ENCODE peak calls at places on chromosomes 11 and 22, in five cellular contexts. One of them, this sample, is unnamed.

GRCh38 chr22:46908641-46909107 is 146.2 kb downstream of the TBC1D22A start:
- DNase-seq in H1: no peak
- DNase-seq in HepG2: no peak
- DNase-seq in NT2/D1: peak; percentile 18
- DNase-seq in GM12878: no peak
- DNase-seq in this sample: no peak

GRCh38 chr11:75338516-75339218 is 12.8 kb downstream of the ARRB1 start:
- DNase-seq in H1: no peak
- DNase-seq in HepG2: no peak
- DNase-seq in NT2/D1: no peak
- DNase-seq in GM12878: no peak
- DNase-seq in this sample: no peak

GRCh38 chr22:42770448-42770726 is 49.7 kb upstream of the A4GALT start:
- DNase-seq in H1: no peak
- DNase-seq in HepG2: no peak
- DNase-seq in NT2/D1: no peak
- DNase-seq in GM12878: no peak
- DNase-seq in this sample: no peak

GRCh38 chr11:123525072-123525471 is 95.0 kb downstream of the GRAMD1B start:
- DNase-seq in H1: no peak
- DNase-seq in HepG2: no peak
- DNase-seq in NT2/D1: no peak
- DNase-seq in GM12878: no peak
- DNase-seq in this sample: no peak

GRCh38 chr11:130785376-130786110 is 130.7 kb downstream of the SNX19 start:
- DNase-seq in H1: no peak
- DNase-seq in HepG2: no peak
- DNase-seq in NT2/D1: no peak
- DNase-seq in GM12878: no peak
- DNase-seq in this sample: no peak

GRCh38 chr11:693887-694562 is 997 bp downstream of the DEAF1 start:
- DNase-seq in H1: no peak
- DNase-seq in HepG2: no peak
- DNase-seq in NT2/D1: no peak
- DNase-seq in GM12878: no peak
- DNase-seq in this sample: no peak

GRCh38 chr22:50371101-50371648 is 28.0 kb downstream of the PPP6R2 start:
- DNase-seq in H1: no peak
- DNase-seq in HepG2: no peak
- DNase-seq in NT2/D1: no peak
- DNase-seq in GM12878: no peak
- DNase-seq in this sample: no peak

GRCh38 chr22:35578836-35579575 is 38.1 kb downstream of the MB start:
- DNase-seq in H1: no peak
- DNase-seq in HepG2: no peak
- DNase-seq in NT2/D1: no peak
- DNase-seq in GM12878: no peak
- DNase-seq in this sample: no peak

GRCh38 chr11:64298966-64299846 is 952 bp upstream of the CATSPERZ start:
- DNase-seq in H1: no peak
- DNase-seq in HepG2: no peak
- DNase-seq in NT2/D1: no peak
- DNase-seq in GM12878: no peak
- DNase-seq in this sample: no peak

DNA sequence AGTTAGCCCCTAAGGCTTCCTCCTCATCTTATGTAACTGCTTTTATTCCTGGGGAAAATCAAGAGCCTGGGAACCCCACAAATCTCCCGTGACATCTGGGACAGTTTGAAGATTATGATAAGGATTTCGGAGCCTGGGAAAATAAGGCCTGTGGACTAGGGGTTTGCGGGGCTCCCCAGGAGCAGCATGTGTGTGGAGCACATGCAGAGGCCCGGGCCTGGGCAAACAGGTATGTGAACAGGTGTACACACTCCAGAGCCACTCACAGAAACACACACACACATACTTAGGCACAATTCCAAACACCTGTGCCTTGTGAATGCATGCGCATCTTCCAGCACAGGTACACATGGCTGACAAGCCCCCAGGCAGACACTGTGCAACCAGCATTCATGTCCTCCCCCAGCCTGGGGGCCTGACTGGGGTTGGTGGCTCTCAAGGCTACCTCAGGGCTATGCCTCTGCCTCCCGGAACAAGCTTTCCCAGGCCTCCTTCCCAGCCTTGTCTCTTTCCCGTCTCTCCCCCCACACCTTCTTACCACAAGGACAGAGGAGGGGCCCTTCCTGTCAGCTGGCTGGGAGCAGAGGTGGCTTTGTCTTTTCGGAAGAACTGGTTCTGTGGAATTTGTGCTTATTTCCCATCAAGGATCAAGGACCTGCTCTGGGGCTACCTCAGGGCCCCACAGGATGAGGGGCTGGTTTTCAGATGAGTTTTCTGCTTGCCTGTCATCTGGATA is 2.6 kb upstream of the P2RY6 start:
- DNase-seq in H1: no peak
- DNase-seq in HepG2: no peak
- DNase-seq in NT2/D1: no peak
- DNase-seq in GM12878: no peak
- DNase-seq in this sample: no peak
- TF ChIP-seq SUZ12 in H1: no peak
- TF ChIP-seq SUZ12 in HepG2: no peak
- TF ChIP-seq SUZ12 in NT2/D1: no peak
- TF ChIP-seq SUZ12 in GM12878: no peak
- TF ChIP-seq SUZ12 in this sample: no peak

GRCh38 chr11:102179366-102179765 is 69.1 kb downstream of the YAP1 start:
- DNase-seq in H1: no peak
- DNase-seq in HepG2: peak; percentile 37
- DNase-seq in NT2/D1: no peak
- DNase-seq in GM12878: no peak
- DNase-seq in this sample: no peak

GRCh38 chr11:102177126-102177525 is 66.9 kb downstream of the YAP1 start:
- DNase-seq in H1: no peak
- DNase-seq in HepG2: no peak
- DNase-seq in NT2/D1: no peak
- DNase-seq in GM12878: no peak
- DNase-seq in this sample: no peak

GRCh38 chr11:102172127-102172848 is 62.0 kb downstream of the YAP1 start:
- DNase-seq in H1: no peak
- DNase-seq in HepG2: no peak
- DNase-seq in NT2/D1: no peak
- DNase-seq in GM12878: no peak
- DNase-seq in this sample: no peak

DNA sequence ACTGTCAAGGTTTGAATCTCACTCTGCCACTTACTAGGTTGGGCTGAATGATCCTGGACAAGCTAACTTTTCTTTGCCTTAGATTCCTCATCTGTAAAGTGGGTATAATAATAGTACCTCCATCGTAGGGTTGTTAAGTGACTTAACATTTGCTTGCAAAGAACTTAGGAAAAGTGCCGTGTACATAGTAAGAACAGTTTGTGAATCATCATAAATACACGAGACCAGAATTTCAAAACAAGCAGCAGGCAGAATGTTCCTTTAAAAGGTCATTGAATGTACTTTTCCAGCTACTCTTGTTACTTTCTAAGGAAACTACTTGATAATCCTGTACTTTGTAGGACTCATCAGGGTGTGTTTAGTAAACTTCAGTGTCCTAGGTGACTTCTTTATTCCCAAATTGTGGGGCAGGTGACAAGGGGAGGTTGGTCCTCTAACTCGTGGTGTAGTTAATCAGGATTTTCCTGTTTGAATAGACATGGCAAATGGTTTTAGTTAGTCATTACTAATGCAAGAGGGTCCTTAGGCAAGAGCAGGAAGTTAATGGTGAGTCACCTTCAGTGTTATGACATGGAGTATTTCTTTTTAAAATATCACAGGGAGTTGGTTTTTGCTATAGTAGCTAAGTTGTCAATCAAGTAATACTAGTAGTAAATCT is 67.9 kb downstream of the YAP1 start:
- DNase-seq in H1: no peak
- DNase-seq in HepG2: peak; percentile 85
- DNase-seq in NT2/D1: no peak
- DNase-seq in GM12878: no peak
- DNase-seq in this sample: no peak
- TF ChIP-seq SUZ12 in H1: no peak
- TF ChIP-seq SUZ12 in HepG2: no peak
- TF ChIP-seq SUZ12 in NT2/D1: no peak
- TF ChIP-seq SUZ12 in GM12878: no peak
- TF ChIP-seq SUZ12 in this sample: no peak

GRCh38 chr11:121416909-121417567 is 35.1 kb upstream of the SORL1 start:
- DNase-seq in H1: no peak
- DNase-seq in HepG2: no peak
- DNase-seq in NT2/D1: no peak
- DNase-seq in GM12878: peak; percentile 92
- DNase-seq in this sample: no peak
- TF ChIP-seq SUZ12 in H1: no peak
- TF ChIP-seq SUZ12 in HepG2: no peak
- TF ChIP-seq SUZ12 in NT2/D1: no peak
- TF ChIP-seq SUZ12 in GM12878: no peak
- TF ChIP-seq SUZ12 in this sample: no peak

GRCh38 chr11:132894598-132894997 is 637.7 kb downstream of the OPCML start:
- DNase-seq in H1: no peak
- DNase-seq in HepG2: no peak
- DNase-seq in NT2/D1: no peak
- DNase-seq in GM12878: no peak
- DNase-seq in this sample: no peak

GRCh38 chr11:132898676-132899075 is 633.6 kb downstream of the OPCML start:
- DNase-seq in H1: no peak
- DNase-seq in HepG2: no peak
- DNase-seq in NT2/D1: no peak
- DNase-seq in GM12878: no peak
- DNase-seq in this sample: no peak

GRCh38 chr11:132895340-132895739 is 637.0 kb downstream of the OPCML start:
- DNase-seq in H1: no peak
- DNase-seq in HepG2: no peak
- DNase-seq in NT2/D1: no peak
- DNase-seq in GM12878: no peak
- DNase-seq in this sample: no peak

GRCh38 chr11:132901638-132902610 is 630.4 kb downstream of the OPCML start:
- DNase-seq in H1: no peak
- DNase-seq in HepG2: no peak
- DNase-seq in NT2/D1: no peak
- DNase-seq in GM12878: no peak
- DNase-seq in this sample: no peak

GRCh38 chr11:132898021-132898420 is 634.3 kb downstream of the OPCML start:
- DNase-seq in H1: no peak
- DNase-seq in HepG2: no peak
- DNase-seq in NT2/D1: no peak
- DNase-seq in GM12878: no peak
- DNase-seq in this sample: no peak
- TF ChIP-seq SUZ12 in H1: no peak
- TF ChIP-seq SUZ12 in HepG2: no peak
- TF ChIP-seq SUZ12 in NT2/D1: no peak
- TF ChIP-seq SUZ12 in GM12878: no peak
- TF ChIP-seq SUZ12 in this sample: no peak

GRCh38 chr11:72955466-72955865 is 141.3 kb downstream of the ATG16L2 start:
- DNase-seq in H1: no peak
- DNase-seq in HepG2: no peak
- DNase-seq in NT2/D1: no peak
- DNase-seq in GM12878: no peak
- DNase-seq in this sample: no peak
- TF ChIP-seq SUZ12 in H1: no peak
- TF ChIP-seq SUZ12 in HepG2: no peak
- TF ChIP-seq SUZ12 in NT2/D1: no peak
- TF ChIP-seq SUZ12 in GM12878: no peak
- TF ChIP-seq SUZ12 in this sample: no peak

DNA sequence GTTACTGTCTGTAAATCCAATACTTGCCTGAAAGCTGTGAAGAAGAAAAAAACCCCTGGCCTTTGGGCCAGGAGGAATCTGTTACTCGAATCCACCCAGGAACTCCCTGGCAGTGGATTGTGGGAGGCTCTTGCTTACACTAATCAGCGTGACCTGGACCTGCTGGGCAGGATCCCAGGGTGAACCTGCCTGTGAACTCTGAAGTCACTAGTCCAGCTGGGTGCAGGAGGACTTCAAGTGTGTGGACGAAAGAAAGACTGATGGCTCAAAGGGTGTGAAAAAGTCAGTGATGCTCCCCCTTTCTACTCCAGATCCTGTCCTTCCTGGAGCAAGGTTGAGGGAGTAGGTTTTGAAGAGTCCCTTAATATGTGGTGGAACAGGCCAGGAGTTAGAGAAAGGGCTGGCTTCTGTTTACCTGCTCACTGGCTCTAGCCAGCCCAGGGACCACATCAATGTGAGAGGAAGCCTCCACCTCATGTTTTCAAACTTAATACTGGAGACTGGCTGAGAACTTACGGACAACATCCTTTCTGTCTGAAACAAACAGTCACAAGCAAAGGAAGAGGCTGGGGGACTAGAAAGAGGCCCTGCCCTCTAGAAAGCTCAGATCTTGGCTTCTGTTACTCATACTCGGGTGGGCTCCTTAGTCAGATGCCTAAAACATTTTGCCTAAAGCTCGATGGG is 13.5 kb downstream of the PIK3IP1 start:
- DNase-seq in H1: no peak
- DNase-seq in HepG2: no peak
- DNase-seq in NT2/D1: no peak
- DNase-seq in GM12878: no peak
- DNase-seq in this sample: no peak
- TF ChIP-seq SUZ12 in H1: no peak
- TF ChIP-seq SUZ12 in HepG2: no peak
- TF ChIP-seq SUZ12 in NT2/D1: no peak
- TF ChIP-seq SUZ12 in GM12878: no peak
- TF ChIP-seq SUZ12 in this sample: no peak